ENCODE peak calls at places on chromosomes 7 and 10, in six cellular contexts. F is mesendoderm, A is neuronal stem cell, M is mesenchymal stem cell, Z is IMR-90, T is H1. H is an unnamed sample.

GRCh38 chr7:16028103-16028502 is 341.6 kb upstream of the MEOX2 start:
- DNase-seq in M (peak), A (no peak), T (no peak), Z (peak), F (no peak), H (peak)

GRCh38 chr7:126715076-126715475 is 537.7 kb downstream of the GRM8 start:
- DNase-seq in M (no peak), A (no peak), Z (no peak), F (no peak), T (no peak), H (no peak)

GRCh38 chr10:59109826-59110225 is 66.6 kb upstream of the PHYHIPL start:
- DNase-seq in Z (no peak), M (peak), F (no peak), A (no peak), T (no peak), H (no peak)

GRCh38 chr7:149422914-149423285 is 38.0 kb downstream of the ZNF777 start:
- DNase-seq in T (no peak), M (no peak), F (no peak), Z (no peak), A (no peak), H (no peak)

GRCh38 chr7:90680496-90680895 is 84.4 kb downstream of the CDK14 start:
- DNase-seq in T (no peak), A (no peak), Z (no peak), M (no peak), F (no peak), H (peak)

GRCh38 chr7:90178592-90179279 is 24.5 kb downstream of the STEAP1 start:
- DNase-seq in F (peak), M (peak), Z (peak), A (no peak), T (no peak), H (peak)

GRCh38 chr7:150371996-150372270 is 3.3 kb downstream of the REPIN1 start:
- DNase-seq in F (no peak), T (no peak), Z (no peak), M (no peak), A (no peak), H (no peak)

GRCh38 chr7:41189866-41190265 is 513.0 kb downstream of the INHBA start:
- DNase-seq in F (no peak), A (no peak), Z (peak), T (no peak), M (peak), H (no peak)

GRCh38 chr10:46037107-46037900 is 6.9 kb upstream of the NCOA4 start:
- DNase-seq in A (no peak), F (no peak), M (no peak), Z (no peak), T (no peak), H (peak)

GRCh38 chr7:157519798-157520244 is 183.0 kb downstream of the DNAJB6 start:
- DNase-seq in M (no peak), T (no peak), Z (no peak), A (no peak), F (no peak), H (no peak)

GRCh38 chr10:37734971-37735370 is 122.4 kb downstream of the ZNF248 start:
- DNase-seq in A (no peak), F (peak), Z (peak), T (no peak), M (no peak), H (peak)

GRCh38 chr7:3928727-3929515 is 627.9 kb downstream of the SDK1 start:
- DNase-seq in T (no peak), Z (no peak), A (no peak), F (peak), M (no peak), H (no peak)

GRCh38 chr10:97320480-97321031 is 1.5 kb downstream of the FRAT1 start:
- DNase-seq in Z (no peak), A (no peak), M (no peak), T (no peak), F (no peak), H (no peak)

GRCh38 chr10:13939391-13939790 is 352.6 kb downstream of the PRPF18 start:
- DNase-seq in Z (peak), F (no peak), T (no peak), M (no peak), A (no peak), H (no peak)

GRCh38 chr7:39530996-39531395 is 35.2 kb upstream of the YAE1 start:
- DNase-seq in Z (no peak), M (no peak), F (no peak), T (no peak), A (no peak), H (no peak)

DNA sequence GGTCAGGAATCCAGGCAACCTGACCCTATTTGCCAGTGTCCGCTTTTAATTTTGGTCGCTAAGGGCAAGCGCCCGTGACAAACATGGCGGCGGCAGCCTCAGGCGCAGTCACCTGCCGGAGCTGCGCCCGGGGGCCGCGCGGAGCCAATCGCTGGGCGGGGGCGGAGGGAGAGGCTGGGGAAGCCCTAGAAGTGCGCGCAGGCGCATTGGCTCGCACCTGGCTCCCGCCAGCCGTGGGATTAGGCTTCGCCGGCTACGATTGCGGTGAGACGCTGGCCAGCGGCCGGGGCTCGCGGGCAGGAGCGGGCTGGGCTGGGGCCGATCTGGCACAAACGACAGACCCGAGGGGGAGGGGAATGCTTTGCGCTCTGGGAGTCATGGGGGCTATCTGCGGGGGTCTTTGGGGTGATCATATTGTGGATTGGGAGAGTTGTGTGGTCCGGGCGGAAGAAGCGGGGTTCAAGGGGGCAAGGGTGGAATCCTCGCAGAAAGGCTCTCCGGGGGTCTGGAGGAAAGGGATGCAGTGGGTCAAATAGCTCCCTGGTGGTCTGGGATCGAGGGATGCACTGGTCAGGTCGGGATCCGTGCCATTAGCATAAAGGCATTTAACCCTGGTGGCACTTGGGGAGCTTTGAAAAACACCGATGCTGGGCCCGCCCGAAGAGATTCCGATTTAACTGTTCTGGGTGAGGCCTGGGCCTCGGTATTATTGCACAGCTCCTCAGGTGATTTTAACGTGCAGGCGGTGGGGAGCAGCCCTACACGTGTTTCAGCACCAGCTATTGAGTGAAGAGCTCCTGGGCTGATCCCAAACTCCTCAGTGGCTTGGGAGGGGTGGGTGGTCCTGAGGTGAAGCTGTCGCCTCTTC is 10.1 kb upstream of the C10orf95 start:
- DNase-seq in T (peak), F (peak), M (peak), A (peak), Z (peak), H (peak)
- H3K4ac ChIP-seq in T (no peak), F (no peak), M (peak), A (no peak), Z (peak), H (peak)

DNA sequence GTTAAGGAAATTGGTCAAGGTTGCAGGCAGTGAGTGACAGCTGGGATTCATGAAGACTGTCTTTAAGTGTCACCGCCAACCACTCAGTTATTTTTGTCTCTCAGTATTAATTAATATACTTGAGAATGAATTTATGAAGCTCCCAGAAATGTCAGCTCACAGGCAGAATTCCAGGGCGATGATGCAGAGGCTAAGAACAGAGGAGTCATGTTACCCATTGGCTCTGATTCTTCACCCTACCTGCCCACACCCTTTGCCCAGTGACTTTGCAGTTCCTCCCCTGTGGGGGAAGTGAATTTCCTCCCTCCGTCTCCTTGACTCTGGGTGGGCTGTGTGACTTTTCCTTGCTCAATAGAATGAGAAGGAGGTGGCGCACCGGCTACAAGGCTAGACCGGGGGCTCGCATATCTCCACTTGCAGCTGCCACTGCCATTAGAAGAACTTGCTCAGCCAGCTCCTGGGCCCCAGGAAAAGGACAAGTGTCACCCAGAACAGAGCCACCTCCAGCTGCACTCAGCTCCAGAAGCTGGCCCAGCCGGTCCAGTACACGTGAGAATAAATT is 157.1 kb upstream of the PRKCQ start:
- DNase-seq in A (no peak), T (peak), Z (peak), M (no peak), F (peak), H (no peak)
- H3K4me3 ChIP-seq in A (no peak), T (no peak), Z (no peak), M (no peak), F (no peak), H (no peak)

DNA sequence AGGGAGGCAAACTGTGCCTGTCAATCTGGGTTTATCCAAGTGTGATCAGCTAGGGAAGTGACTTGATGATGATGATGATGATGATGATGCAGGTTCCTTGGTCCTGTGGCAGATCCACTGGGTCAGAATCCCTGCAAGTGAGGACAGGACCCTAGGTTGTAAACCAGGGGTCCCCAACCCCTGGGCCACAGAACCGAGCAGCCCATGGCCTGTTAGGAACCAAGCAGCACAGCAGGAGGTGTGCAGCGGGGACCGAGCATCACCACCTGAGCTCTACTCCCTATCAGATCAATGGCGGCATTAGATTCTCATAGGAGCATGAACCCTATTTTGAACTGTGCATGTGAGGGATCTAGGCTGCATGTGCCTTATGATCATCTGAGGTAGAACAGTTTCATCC is 144.7 kb upstream of the PDE1C start:
- DNase-seq in F (no peak), Z (no peak), T (no peak), M (no peak), A (no peak), H (no peak)
- H3K4ac ChIP-seq in F (no peak), Z (no peak), T (no peak), M (no peak), A (no peak), H (no peak)

DNA sequence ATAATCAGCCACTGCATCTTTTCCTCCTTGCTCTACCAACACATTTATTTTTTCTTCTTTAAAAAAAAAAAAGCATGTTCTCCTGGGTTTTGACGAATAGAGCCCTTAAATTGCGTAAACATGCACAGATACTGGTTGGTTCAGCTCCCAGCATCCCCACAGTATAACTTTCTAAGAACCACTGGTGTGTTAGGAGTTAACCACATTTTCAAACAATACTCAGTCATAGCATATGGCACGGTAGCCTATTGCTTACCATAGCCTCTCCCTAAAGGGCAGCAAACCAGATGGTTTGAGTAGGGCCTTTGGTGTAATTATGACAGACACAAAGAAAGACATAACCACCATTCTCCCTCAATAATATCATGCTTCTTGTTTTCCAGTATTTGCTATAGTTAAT is 145.0 kb downstream of the LRRC4 start:
- DNase-seq in Z (peak), A (no peak), F (no peak), T (no peak), M (no peak), H (no peak)
- H3K4me3 ChIP-seq in Z (no peak), A (no peak), F (no peak), T (no peak), M (no peak), H (no peak)

DNA sequence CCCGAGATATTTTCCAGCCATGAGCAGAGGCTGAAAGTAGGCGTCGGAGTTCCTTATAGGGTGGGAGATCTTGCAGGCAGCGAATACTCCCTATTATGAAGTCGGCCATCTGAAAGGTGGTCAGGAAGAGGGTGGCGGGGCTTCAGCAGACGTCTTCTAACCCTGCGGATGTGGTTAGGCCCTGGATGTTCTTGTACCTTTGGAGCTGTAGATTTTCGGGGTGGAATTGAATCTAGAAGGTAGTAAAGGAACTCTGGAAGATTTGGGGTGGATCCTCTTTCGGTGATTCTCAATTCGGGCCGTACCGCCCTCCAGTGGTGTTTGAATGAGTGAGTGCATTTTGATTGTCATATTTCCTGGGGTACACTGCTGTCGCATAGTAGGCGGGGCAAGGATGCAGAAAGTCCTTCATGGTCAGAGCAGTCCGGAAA is 635 bp downstream of the NUP205 start:
- DNase-seq in T (no peak), Z (peak), F (peak), A (peak), M (peak), H (peak)
- H3K4ac ChIP-seq in T (peak), Z (peak), F (peak), A (no peak), M (no peak), H (peak)